ENCODE peak calls at places on chromosomes 12 and 14, in ten cellular contexts. K is HepG2, T is uterus, Y is HCT116, L is breast epithelium, S is IMR-90, J is A549, Q is body of pancreas, G is K562, O is adrenal gland. R is an unnamed sample.

GRCh38 chr12:98883231-98883630 is 238.1 kb downstream of the APAF1 start:
- DNase-seq in K (no peak), T (no peak), Y (no peak), L (no peak), S (no peak), J (no peak), Q (no peak), G (no peak), O (no peak), R (no peak)

GRCh38 chr14:68781161-68782021 is 11.5 kb downstream of the ZFP36L1 start:
- DNase-seq in K (no peak), T (peak; percentile 50), Y (no peak), L (peak; percentile 17), S (no peak), J (no peak), Q (peak; percentile 60), G (peak; percentile 36), O (peak; percentile 19), R (no peak)

GRCh38 chr14:97688626-97689336 is 891.6 kb downstream of the VRK1 start:
- DNase-seq in K (no peak), T (no peak), Y (no peak), L (no peak), S (no peak), J (no peak), Q (no peak), G (no peak), O (no peak), R (no peak)

GRCh38 chr14:68656452-68656851 is 136.4 kb downstream of the ZFP36L1 start:
- DNase-seq in K (no peak), T (no peak), Y (no peak), L (peak; percentile 7), S (no peak), J (no peak), Q (no peak), G (no peak), O (no peak), R (no peak)

GRCh38 chr12:26867084-26867483 is 34.1 kb upstream of the ITPR2 start:
- DNase-seq in K (no peak), T (no peak), Y (no peak), L (no peak), S (no peak), J (no peak), Q (no peak), G (no peak), O (no peak), R (no peak)

GRCh38 chr14:33679461-33680225 is 271.2 kb downstream of the EGLN3 start:
- DNase-seq in K (no peak), T (no peak), Y (no peak), L (no peak), S (peak; percentile 13), J (no peak), Q (no peak), G (no peak), O (no peak), R (peak; percentile 71)

GRCh38 chr12:19288603-19289244 is 150.6 kb upstream of the AEBP2 start:
- DNase-seq in K (peak; percentile 32), T (no peak), Y (peak; percentile 22), L (no peak), S (peak; percentile 44), J (peak; percentile 38), Q (no peak), G (peak; percentile 11), O (no peak), R (peak; percentile 58)

GRCh38 chr14:33959692-33960151 is 8.8 kb upstream of the EGLN3 start:
- DNase-seq in K (no peak), T (no peak), Y (no peak), L (no peak), S (no peak), J (no peak), Q (no peak), G (no peak), O (no peak), R (no peak)

GRCh38 chr12:66555113-66555512 is 123.8 kb downstream of the GRIP1 start:
- DNase-seq in K (no peak), T (no peak), Y (no peak), L (no peak), S (no peak), J (no peak), Q (no peak), G (no peak), O (no peak), R (no peak)

GRCh38 chr12:52036587-52037171 is 14.6 kb upstream of the NR4A1 start:
- DNase-seq in K (no peak), T (peak; percentile 91), Y (no peak), L (peak; percentile 82), S (peak; percentile 75), J (peak; percentile 67), Q (peak; percentile 95), G (peak; percentile 83), O (peak; percentile 93), R (peak; percentile 66)
- TF ChIP-seq POLR2A in K (no peak), T (peak; percentile 74), Y (no peak), L (no peak), S (peak; percentile 72), J (no peak), Q (peak; percentile 83), G (no peak), O (peak; percentile 45), R (no peak)

GRCh38 chr14:51715742-51716141 is 64.0 kb downstream of the FRMD6 start:
- DNase-seq in K (no peak), T (no peak), Y (no peak), L (no peak), S (no peak), J (no peak), Q (no peak), G (no peak), O (no peak), R (no peak)

GRCh38 chr14:51716610-51717009 is 64.9 kb downstream of the FRMD6 start:
- DNase-seq in K (no peak), T (no peak), Y (no peak), L (no peak), S (peak; percentile 52), J (no peak), Q (no peak), G (no peak), O (no peak), R (no peak)

GRCh38 chr14:51715250-51715649 is 63.5 kb downstream of the FRMD6 start:
- DNase-seq in K (no peak), T (no peak), Y (no peak), L (no peak), S (no peak), J (no peak), Q (no peak), G (no peak), O (no peak), R (no peak)

GRCh38 chr14:51724650-51725049 is 72.9 kb downstream of the FRMD6 start:
- DNase-seq in K (no peak), T (no peak), Y (no peak), L (no peak), S (peak; percentile 7), J (no peak), Q (no peak), G (no peak), O (no peak), R (no peak)

GRCh38 chr14:51719970-51720369 is 68.3 kb downstream of the FRMD6 start:
- DNase-seq in K (no peak), T (no peak), Y (no peak), L (no peak), S (no peak), J (no peak), Q (no peak), G (no peak), O (no peak), R (no peak)
- H3K27ac ChIP-seq in K (no peak overlapping the region), T (no peak overlapping the region), Y (no peak overlapping the region), L (no peak overlapping the region), S (no peak overlapping the region), J (no peak overlapping the region), Q (no peak overlapping the region), G (no peak overlapping the region), O (no peak overlapping the region), R (no peak overlapping the region)

GRCh38 chr12:120696599-120696998 is 9.7 kb downstream of the MLEC start:
- DNase-seq in K (no peak), T (no peak), Y (no peak), L (no peak), S (no peak), J (no peak), Q (no peak), G (no peak), O (no peak), R (no peak)

GRCh38 chr12:120697344-120697743 is 10.4 kb downstream of the MLEC start:
- DNase-seq in K (no peak), T (no peak), Y (no peak), L (no peak), S (no peak), J (no peak), Q (no peak), G (no peak), O (no peak), R (no peak)

GRCh38 chr12:120700863-120701262 is 9.4 kb upstream of the UNC119B start:
- DNase-seq in K (no peak), T (no peak), Y (no peak), L (no peak), S (no peak), J (no peak), Q (peak; percentile 24), G (no peak), O (no peak), R (no peak)

GRCh38 chr12:120698677-120699076 is 11.6 kb upstream of the UNC119B start:
- DNase-seq in K (no peak), T (no peak), Y (no peak), L (no peak), S (no peak), J (no peak), Q (no peak), G (no peak), O (no peak), R (peak; percentile 71)

GRCh38 chr12:120699553-120699952 is 10.7 kb upstream of the UNC119B start:
- DNase-seq in K (no peak), T (no peak), Y (no peak), L (no peak), S (no peak), J (no peak), Q (no peak), G (no peak), O (no peak), R (no peak)
- H3K4me1 ChIP-seq in K (peaks cover 18% of the 10 kb centered on the region), T (no peaks in the 10 kb centered on the region), Y (no peaks in the 10 kb centered on the region), L (no peaks in the 10 kb centered on the region), S (no peaks in the 10 kb centered on the region), J (no peaks in the 10 kb centered on the region), Q (peaks cover 24% of the 10 kb centered on the region), G (no peaks in the 10 kb centered on the region), O (peaks cover 34% of the 10 kb centered on the region), R (peaks cover 17% of the 10 kb centered on the region)

GRCh38 chr12:132566551-132567131 is 43.7 kb downstream of the LRCOL1 start:
- DNase-seq in K (no peak), T (no peak), Y (no peak), L (no peak), S (no peak), J (no peak), Q (no peak), G (no peak), O (no peak), R (no peak)

GRCh38 chr12:132568826-132569480 is 41.4 kb downstream of the LRCOL1 start:
- DNase-seq in K (no peak), T (no peak), Y (no peak), L (no peak), S (no peak), J (no peak), Q (no peak), G (no peak), O (no peak), R (no peak)

GRCh38 chr12:132569856-132570480 is 40.4 kb downstream of the LRCOL1 start:
- DNase-seq in K (no peak), T (no peak), Y (no peak), L (no peak), S (no peak), J (no peak), Q (no peak), G (no peak), O (no peak), R (no peak)

GRCh38 chr12:132570635-132571034 is 39.7 kb downstream of the LRCOL1 start:
- DNase-seq in K (no peak), T (no peak), Y (no peak), L (no peak), S (no peak), J (no peak), Q (no peak), G (no peak), O (no peak), R (no peak)

GRCh38 chr12:132568301-132568700 is 42.1 kb downstream of the LRCOL1 start:
- DNase-seq in K (no peak), T (no peak), Y (no peak), L (no peak), S (no peak), J (no peak), Q (no peak), G (no peak), O (no peak), R (no peak)
- TF ChIP-seq POLR2A in K (no peak), T (no peak), Y (no peak), L (no peak), S (no peak), J (no peak), Q (no peak), G (no peak), O (no peak), R (no peak)

R was measured in endothelial cell of umbilical vein.